ENCODE peak calls at places on chromosome 12, in eight cellular contexts. One of them, this sample, is unnamed.

GRCh38 chr12:113926792-113927191 is 39.3 kb downstream of the RBM19 start:
- DNase-seq in body of pancreas: no peak
- DNase-seq in ovary: no peak
- DNase-seq in colonic mucosa: no peak
- DNase-seq in breast epithelium: no peak
- DNase-seq in fibroblast of lung: no peak
- DNase-seq in A549: no peak
- DNase-seq in foreskin fibroblast: no peak
- DNase-seq in this sample: no peak

GRCh38 chr12:96225003-96225855 is 31.1 kb downstream of the ELK3 start:
- DNase-seq in body of pancreas: no peak
- DNase-seq in ovary: peak
- DNase-seq in colonic mucosa: no peak
- DNase-seq in breast epithelium: peak
- DNase-seq in fibroblast of lung: no peak
- DNase-seq in A549: no peak
- DNase-seq in foreskin fibroblast: no peak
- DNase-seq in this sample: no peak

GRCh38 chr12:76187177-76187576 is 102.7 kb upstream of the NAP1L1 start:
- DNase-seq in body of pancreas: no peak
- DNase-seq in ovary: no peak
- DNase-seq in colonic mucosa: no peak
- DNase-seq in breast epithelium: no peak
- DNase-seq in fibroblast of lung: no peak
- DNase-seq in A549: no peak
- DNase-seq in foreskin fibroblast: no peak
- DNase-seq in this sample: no peak

GRCh38 chr12:110585231-110585799 is 2.2 kb upstream of the PPTC7 start:
- DNase-seq in body of pancreas: peak
- DNase-seq in ovary: no peak
- DNase-seq in colonic mucosa: no peak
- DNase-seq in breast epithelium: no peak
- DNase-seq in fibroblast of lung: peak
- DNase-seq in A549: no peak
- DNase-seq in foreskin fibroblast: peak
- DNase-seq in this sample: peak

GRCh38 chr12:109291531-109292341 is 17.3 kb downstream of the FOXN4 start:
- DNase-seq in body of pancreas: peak
- DNase-seq in ovary: no peak
- DNase-seq in colonic mucosa: peak
- DNase-seq in breast epithelium: peak
- DNase-seq in fibroblast of lung: peak
- DNase-seq in A549: no peak
- DNase-seq in foreskin fibroblast: peak
- DNase-seq in this sample: peak

GRCh38 chr12:117052386-117053049 is 46.7 kb downstream of the TESC start:
- DNase-seq in body of pancreas: no peak
- DNase-seq in ovary: no peak
- DNase-seq in colonic mucosa: no peak
- DNase-seq in breast epithelium: no peak
- DNase-seq in fibroblast of lung: no peak
- DNase-seq in A549: no peak
- DNase-seq in foreskin fibroblast: no peak
- DNase-seq in this sample: no peak

GRCh38 chr12:100371146-100371545 is 14.3 kb downstream of the SLC17A8 start:
- DNase-seq in body of pancreas: no peak
- DNase-seq in ovary: no peak
- DNase-seq in colonic mucosa: no peak
- DNase-seq in breast epithelium: no peak
- DNase-seq in fibroblast of lung: no peak
- DNase-seq in A549: no peak
- DNase-seq in foreskin fibroblast: no peak
- DNase-seq in this sample: no peak

GRCh38 chr12:81084848-81085350 is 7.0 kb downstream of the ACSS3 start:
- DNase-seq in body of pancreas: no peak
- DNase-seq in ovary: no peak
- DNase-seq in colonic mucosa: no peak
- DNase-seq in breast epithelium: no peak
- DNase-seq in fibroblast of lung: peak
- DNase-seq in A549: no peak
- DNase-seq in foreskin fibroblast: no peak
- DNase-seq in this sample: no peak

GRCh38 chr12:121214171-121214777 is 4.3 kb downstream of the P2RX4 start:
- DNase-seq in body of pancreas: no peak
- DNase-seq in ovary: no peak
- DNase-seq in colonic mucosa: no peak
- DNase-seq in breast epithelium: no peak
- DNase-seq in fibroblast of lung: peak
- DNase-seq in A549: no peak
- DNase-seq in foreskin fibroblast: peak
- DNase-seq in this sample: peak

GRCh38 chr12:124636138-124636968 is 68.9 kb upstream of the NCOR2 start:
- DNase-seq in body of pancreas: no peak
- DNase-seq in ovary: no peak
- DNase-seq in colonic mucosa: peak
- DNase-seq in breast epithelium: no peak
- DNase-seq in fibroblast of lung: peak
- DNase-seq in A549: peak
- DNase-seq in foreskin fibroblast: peak
- DNase-seq in this sample: peak

GRCh38 chr12:87520968-87521367 is 508.2 kb downstream of the C12orf50 start:
- DNase-seq in body of pancreas: no peak
- DNase-seq in ovary: no peak
- DNase-seq in colonic mucosa: no peak
- DNase-seq in breast epithelium: no peak
- DNase-seq in fibroblast of lung: no peak
- DNase-seq in A549: no peak
- DNase-seq in foreskin fibroblast: no peak
- DNase-seq in this sample: no peak

GRCh38 chr12:49880756-49881390 is 22.8 kb downstream of the FAIM2 start:
- DNase-seq in body of pancreas: no peak
- DNase-seq in ovary: peak
- DNase-seq in colonic mucosa: no peak
- DNase-seq in breast epithelium: no peak
- DNase-seq in fibroblast of lung: no peak
- DNase-seq in A549: no peak
- DNase-seq in foreskin fibroblast: no peak
- DNase-seq in this sample: no peak

GRCh38 chr12:6277982-6278438 is 32.5 kb upstream of the PLEKHG6 start:
- DNase-seq in body of pancreas: peak
- DNase-seq in ovary: peak
- DNase-seq in colonic mucosa: peak
- DNase-seq in breast epithelium: peak
- DNase-seq in fibroblast of lung: no peak
- DNase-seq in A549: peak
- DNase-seq in foreskin fibroblast: no peak
- DNase-seq in this sample: no peak

GRCh38 chr12:108629824-108630476 is 3.7 kb downstream of the SELPLG start:
- DNase-seq in body of pancreas: no peak
- DNase-seq in ovary: peak
- DNase-seq in colonic mucosa: no peak
- DNase-seq in breast epithelium: no peak
- DNase-seq in fibroblast of lung: peak
- DNase-seq in A549: peak
- DNase-seq in foreskin fibroblast: peak
- DNase-seq in this sample: peak

GRCh38 chr12:24200013-24200412 is 250.5 kb upstream of the SOX5 start:
- DNase-seq in body of pancreas: no peak
- DNase-seq in ovary: no peak
- DNase-seq in colonic mucosa: no peak
- DNase-seq in breast epithelium: no peak
- DNase-seq in fibroblast of lung: peak
- DNase-seq in A549: no peak
- DNase-seq in foreskin fibroblast: no peak
- DNase-seq in this sample: no peak

GRCh38 chr12:121578230-121579189 is 2.3 kb downstream of the KDM2B start:
- DNase-seq in body of pancreas: peak
- DNase-seq in ovary: peak
- DNase-seq in colonic mucosa: peak
- DNase-seq in breast epithelium: no peak
- DNase-seq in fibroblast of lung: no peak
- DNase-seq in A549: no peak
- DNase-seq in foreskin fibroblast: no peak
- DNase-seq in this sample: no peak

GRCh38 chr12:70393787-70394519 is 27.9 kb downstream of the KCNMB4 start:
- DNase-seq in body of pancreas: no peak
- DNase-seq in ovary: no peak
- DNase-seq in colonic mucosa: no peak
- DNase-seq in breast epithelium: no peak
- DNase-seq in fibroblast of lung: peak
- DNase-seq in A549: no peak
- DNase-seq in foreskin fibroblast: peak
- DNase-seq in this sample: peak

GRCh38 chr12:13390381-13390856 is 193.9 kb downstream of the EMP1 start:
- DNase-seq in body of pancreas: peak
- DNase-seq in ovary: peak
- DNase-seq in colonic mucosa: peak
- DNase-seq in breast epithelium: peak
- DNase-seq in fibroblast of lung: peak
- DNase-seq in A549: peak
- DNase-seq in foreskin fibroblast: peak
- DNase-seq in this sample: peak

GRCh38 chr12:67428431-67428830 is 159.3 kb downstream of the CAND1 start:
- DNase-seq in body of pancreas: no peak
- DNase-seq in ovary: no peak
- DNase-seq in colonic mucosa: no peak
- DNase-seq in breast epithelium: no peak
- DNase-seq in fibroblast of lung: no peak
- DNase-seq in A549: no peak
- DNase-seq in foreskin fibroblast: no peak
- DNase-seq in this sample: no peak

GRCh38 chr12:67427336-67427735 is 158.2 kb downstream of the CAND1 start:
- DNase-seq in body of pancreas: no peak
- DNase-seq in ovary: no peak
- DNase-seq in colonic mucosa: no peak
- DNase-seq in breast epithelium: no peak
- DNase-seq in fibroblast of lung: no peak
- DNase-seq in A549: no peak
- DNase-seq in foreskin fibroblast: no peak
- DNase-seq in this sample: no peak

GRCh38 chr12:67433393-67434175 is 164.4 kb downstream of the CAND1 start:
- DNase-seq in body of pancreas: no peak
- DNase-seq in ovary: no peak
- DNase-seq in colonic mucosa: no peak
- DNase-seq in breast epithelium: no peak
- DNase-seq in fibroblast of lung: peak
- DNase-seq in A549: peak
- DNase-seq in foreskin fibroblast: no peak
- DNase-seq in this sample: peak

GRCh38 chr12:67431436-67432049 is 162.4 kb downstream of the CAND1 start:
- DNase-seq in body of pancreas: no peak
- DNase-seq in ovary: no peak
- DNase-seq in colonic mucosa: no peak
- DNase-seq in breast epithelium: no peak
- DNase-seq in fibroblast of lung: peak
- DNase-seq in A549: no peak
- DNase-seq in foreskin fibroblast: no peak
- DNase-seq in this sample: no peak

DNA sequence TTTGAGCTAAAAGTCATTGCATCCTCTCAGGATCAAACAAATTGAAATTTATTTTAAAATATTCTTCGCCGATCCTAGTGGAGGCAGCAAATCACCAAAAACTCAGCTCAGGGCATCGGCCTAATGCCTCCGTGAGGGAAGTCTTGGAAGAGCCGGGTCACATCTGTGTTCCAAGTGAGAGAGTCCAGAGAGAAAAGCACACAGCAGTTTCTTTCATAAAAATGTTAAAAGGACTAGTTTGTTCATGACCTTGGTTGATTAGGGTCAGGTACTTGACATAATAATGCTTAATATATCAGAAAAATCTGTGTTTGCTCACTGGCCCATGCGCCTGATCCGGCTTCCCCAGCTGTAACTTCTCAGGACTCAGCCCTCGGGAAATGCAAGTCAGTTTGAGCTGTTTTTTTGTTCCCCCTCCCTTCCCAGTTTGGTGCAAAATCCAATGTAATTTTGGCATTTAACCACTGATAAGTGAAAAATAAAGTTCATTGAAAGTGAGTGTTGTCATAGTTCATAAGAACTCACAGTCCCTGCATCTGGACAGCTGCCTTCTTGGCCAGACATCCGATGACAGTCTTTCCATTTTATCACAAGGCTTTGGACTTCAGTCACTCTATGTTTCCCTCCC is 161.7 kb downstream of the CAND1 start:
- DNase-seq in body of pancreas: peak
- DNase-seq in ovary: peak
- DNase-seq in colonic mucosa: no peak
- DNase-seq in breast epithelium: no peak
- DNase-seq in fibroblast of lung: no peak
- DNase-seq in A549: no peak
- DNase-seq in foreskin fibroblast: no peak
- DNase-seq in this sample: peak
- TF ChIP-seq CTCF in body of pancreas: no peak
- TF ChIP-seq CTCF in ovary: no peak
- TF ChIP-seq CTCF in colonic mucosa: no peak
- TF ChIP-seq CTCF in breast epithelium: no peak
- TF ChIP-seq CTCF in fibroblast of lung: peak
- TF ChIP-seq CTCF in A549: no peak
- TF ChIP-seq CTCF in foreskin fibroblast: no peak
- TF ChIP-seq CTCF in this sample: peak

GRCh38 chr12:52044284-52044983 is 6.8 kb upstream of the NR4A1 start:
- DNase-seq in body of pancreas: peak
- DNase-seq in ovary: peak
- DNase-seq in colonic mucosa: no peak
- DNase-seq in breast epithelium: peak
- DNase-seq in fibroblast of lung: peak
- DNase-seq in A549: no peak
- DNase-seq in foreskin fibroblast: peak
- DNase-seq in this sample: peak
- H3K4me3 ChIP-seq in body of pancreas: no peak
- H3K4me3 ChIP-seq in ovary: no peak
- H3K4me3 ChIP-seq in colonic mucosa: no peak
- H3K4me3 ChIP-seq in breast epithelium: peak
- H3K4me3 ChIP-seq in fibroblast of lung: no peak
- H3K4me3 ChIP-seq in A549: no peak
- H3K4me3 ChIP-seq in foreskin fibroblast: no peak
- H3K4me3 ChIP-seq in this sample: no peak

DNA sequence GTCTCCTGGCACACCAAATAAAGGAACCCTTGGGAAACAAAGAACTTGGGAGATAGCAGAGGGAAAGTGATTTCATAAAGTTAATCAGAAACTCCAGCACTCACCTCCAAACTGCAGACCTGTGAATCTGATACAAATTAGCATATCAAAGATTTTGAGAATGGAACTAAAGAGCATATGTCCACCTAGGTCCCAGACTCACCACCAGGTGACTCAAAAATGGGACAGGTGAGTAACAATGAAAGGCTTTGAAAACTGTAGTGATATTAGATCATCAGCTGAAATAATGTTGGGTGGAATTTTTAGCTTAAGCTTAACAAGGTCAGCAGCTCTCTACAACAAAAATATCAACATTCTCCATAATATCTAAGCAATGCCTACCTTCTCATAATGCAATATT is 214.8 kb downstream of the RERGL start:
- DNase-seq in body of pancreas: no peak
- DNase-seq in ovary: no peak
- DNase-seq in colonic mucosa: no peak
- DNase-seq in breast epithelium: no peak
- DNase-seq in fibroblast of lung: no peak
- DNase-seq in A549: peak
- DNase-seq in foreskin fibroblast: no peak
- DNase-seq in this sample: no peak
- TF ChIP-seq CTCF in body of pancreas: no peak
- TF ChIP-seq CTCF in ovary: no peak
- TF ChIP-seq CTCF in colonic mucosa: no peak
- TF ChIP-seq CTCF in breast epithelium: no peak
- TF ChIP-seq CTCF in fibroblast of lung: no peak
- TF ChIP-seq CTCF in A549: no peak
- TF ChIP-seq CTCF in foreskin fibroblast: no peak
- TF ChIP-seq CTCF in this sample: no peak

GRCh38 chr12:91967590-91967989 is 178.1 kb downstream of the BTG1 start:
- DNase-seq in body of pancreas: no peak
- DNase-seq in ovary: no peak
- DNase-seq in colonic mucosa: no peak
- DNase-seq in breast epithelium: no peak
- DNase-seq in fibroblast of lung: peak
- DNase-seq in A549: no peak
- DNase-seq in foreskin fibroblast: no peak
- DNase-seq in this sample: no peak
- H3K4me3 ChIP-seq in body of pancreas: no peak
- H3K4me3 ChIP-seq in ovary: no peak
- H3K4me3 ChIP-seq in colonic mucosa: no peak
- H3K4me3 ChIP-seq in breast epithelium: no peak
- H3K4me3 ChIP-seq in fibroblast of lung: no peak
- H3K4me3 ChIP-seq in A549: no peak
- H3K4me3 ChIP-seq in foreskin fibroblast: no peak
- H3K4me3 ChIP-seq in this sample: no peak

This sample was measured in fibroblast of mammary gland.